ENCODE peak calls at places on chromosomes 5 and 9, in six cellular contexts. One of them, this sample, is unnamed. For H3K27me3 and H3K36me3, the result is how much of the 10 kb centered on the place peaks cover.

GRCh38 chr5:124743534-124744169 is 2.8 kb downstream of the ZNF608 start:
- DNase-seq in tibial artery: no peak
- DNase-seq in PC-9: no peak
- DNase-seq in left ventricle myocardium inferior: no peak
- DNase-seq in PC-3: no peak
- DNase-seq in fibroblast of lung: no peak
- DNase-seq in this sample: no peak

GRCh38 chr5:132027027-132027426 is 15.6 kb upstream of the ACSL6 start:
- DNase-seq in fibroblast of lung: no peak
- DNase-seq in PC-3: no peak
- DNase-seq in left ventricle myocardium inferior: no peak
- DNase-seq in tibial artery: no peak
- DNase-seq in PC-9: no peak
- DNase-seq in this sample: no peak

GRCh38 chr9:77534376-77535057 is 113.6 kb downstream of the GNA14 start:
- DNase-seq in tibial artery: no peak
- DNase-seq in fibroblast of lung: no peak
- DNase-seq in PC-9: no peak
- DNase-seq in left ventricle myocardium inferior: no peak
- DNase-seq in PC-3: no peak
- DNase-seq in this sample: no peak

GRCh38 chr5:128572546-128573339 is 34.7 kb upstream of the FBN2 start:
- DNase-seq in PC-3: peak
- DNase-seq in fibroblast of lung: peak
- DNase-seq in left ventricle myocardium inferior: no peak
- DNase-seq in tibial artery: no peak
- DNase-seq in PC-9: no peak
- DNase-seq in this sample: no peak

GRCh38 chr9:121267689-121268597 is at the start of gene GSN:
- DNase-seq in fibroblast of lung: peak
- DNase-seq in left ventricle myocardium inferior: peak
- DNase-seq in PC-9: peak
- DNase-seq in PC-3: peak
- DNase-seq in tibial artery: peak
- DNase-seq in this sample: peak

GRCh38 chr9:536597-537511 is 304.6 kb upstream of the DMRT1 start:
- DNase-seq in PC-9: no peak
- DNase-seq in tibial artery: no peak
- DNase-seq in left ventricle myocardium inferior: no peak
- DNase-seq in PC-3: no peak
- DNase-seq in fibroblast of lung: no peak
- DNase-seq in this sample: no peak

GRCh38 chr5:157686841-157687554 is 15.7 kb downstream of the C5orf52 start:
- DNase-seq in PC-9: no peak
- DNase-seq in tibial artery: no peak
- DNase-seq in fibroblast of lung: no peak
- DNase-seq in PC-3: no peak
- DNase-seq in left ventricle myocardium inferior: no peak
- DNase-seq in this sample: no peak

GRCh38 chr9:29969856-29970647 is 2396.8 kb upstream of the C9orf72 start:
- DNase-seq in fibroblast of lung: no peak
- DNase-seq in tibial artery: no peak
- DNase-seq in left ventricle myocardium inferior: no peak
- DNase-seq in PC-9: no peak
- DNase-seq in PC-3: no peak
- DNase-seq in this sample: no peak

GRCh38 chr5:139650689-139651501 is 2.7 kb downstream of the CXXC5 start:
- DNase-seq in PC-9: peak
- DNase-seq in tibial artery: peak
- DNase-seq in fibroblast of lung: no peak
- DNase-seq in left ventricle myocardium inferior: peak
- DNase-seq in PC-3: no peak
- DNase-seq in this sample: peak

GRCh38 chr9:15096959-15097358 is 186.7 kb upstream of the FREM1 start:
- DNase-seq in PC-3: peak
- DNase-seq in fibroblast of lung: no peak
- DNase-seq in PC-9: no peak
- DNase-seq in tibial artery: no peak
- DNase-seq in left ventricle myocardium inferior: no peak
- DNase-seq in this sample: no peak

GRCh38 chr5:86337667-86338460 is 279.9 kb upstream of the COX7C start:
- DNase-seq in PC-9: no peak
- DNase-seq in PC-3: no peak
- DNase-seq in tibial artery: peak
- DNase-seq in fibroblast of lung: no peak
- DNase-seq in left ventricle myocardium inferior: no peak
- DNase-seq in this sample: no peak

GRCh38 chr9:2285411-2285810 is 270.3 kb downstream of the SMARCA2 start:
- DNase-seq in PC-3: no peak
- DNase-seq in tibial artery: no peak
- DNase-seq in left ventricle myocardium inferior: no peak
- DNase-seq in PC-9: no peak
- DNase-seq in fibroblast of lung: no peak
- DNase-seq in this sample: no peak

GRCh38 chr5:126851441-126852103 is 74.6 kb downstream of the LMNB1 start:
- DNase-seq in tibial artery: peak
- DNase-seq in PC-9: no peak
- DNase-seq in PC-3: no peak
- DNase-seq in left ventricle myocardium inferior: no peak
- DNase-seq in fibroblast of lung: no peak
- DNase-seq in this sample: no peak

GRCh38 chr5:96999856-97000255 is 64.0 kb downstream of the LNPEP start:
- DNase-seq in left ventricle myocardium inferior: no peak
- DNase-seq in PC-9: no peak
- DNase-seq in PC-3: no peak
- DNase-seq in tibial artery: no peak
- DNase-seq in fibroblast of lung: no peak
- DNase-seq in this sample: no peak

GRCh38 chr5:14908195-14908594 is 36.6 kb upstream of the ANKH start:
- DNase-seq in PC-9: peak
- DNase-seq in left ventricle myocardium inferior: no peak
- DNase-seq in tibial artery: no peak
- DNase-seq in PC-3: peak
- DNase-seq in fibroblast of lung: peak
- DNase-seq in this sample: peak

GRCh38 chr9:132499251-132499650 is 83.2 kb upstream of the BARHL1 start:
- DNase-seq in left ventricle myocardium inferior: no peak
- DNase-seq in tibial artery: no peak
- DNase-seq in PC-3: no peak
- DNase-seq in PC-9: no peak
- DNase-seq in fibroblast of lung: no peak
- DNase-seq in this sample: no peak

GRCh38 chr9:132502480-132502879 is 79.9 kb upstream of the BARHL1 start:
- DNase-seq in tibial artery: no peak
- DNase-seq in fibroblast of lung: no peak
- DNase-seq in left ventricle myocardium inferior: no peak
- DNase-seq in PC-3: no peak
- DNase-seq in PC-9: no peak
- DNase-seq in this sample: no peak

GRCh38 chr9:132500193-132500592 is 82.2 kb upstream of the BARHL1 start:
- DNase-seq in left ventricle myocardium inferior: no peak
- DNase-seq in PC-9: no peak
- DNase-seq in tibial artery: no peak
- DNase-seq in PC-3: no peak
- DNase-seq in fibroblast of lung: no peak
- DNase-seq in this sample: no peak

GRCh38 chr9:132497731-132498130 is 84.7 kb upstream of the BARHL1 start:
- DNase-seq in tibial artery: no peak
- DNase-seq in left ventricle myocardium inferior: no peak
- DNase-seq in PC-9: no peak
- DNase-seq in PC-3: no peak
- DNase-seq in fibroblast of lung: no peak
- DNase-seq in this sample: no peak

GRCh38 chr9:132498811-132499210 is 83.6 kb upstream of the BARHL1 start:
- DNase-seq in left ventricle myocardium inferior: no peak
- DNase-seq in PC-9: no peak
- DNase-seq in fibroblast of lung: no peak
- DNase-seq in tibial artery: no peak
- DNase-seq in PC-3: no peak
- DNase-seq in this sample: no peak
- H3K27me3 ChIP-seq in left ventricle myocardium inferior: under half
- H3K27me3 ChIP-seq in PC-9: half or more
- H3K27me3 ChIP-seq in fibroblast of lung: under half
- H3K27me3 ChIP-seq in tibial artery: half or more
- H3K27me3 ChIP-seq in PC-3: under half
- H3K27me3 ChIP-seq in this sample: under half

DNA sequence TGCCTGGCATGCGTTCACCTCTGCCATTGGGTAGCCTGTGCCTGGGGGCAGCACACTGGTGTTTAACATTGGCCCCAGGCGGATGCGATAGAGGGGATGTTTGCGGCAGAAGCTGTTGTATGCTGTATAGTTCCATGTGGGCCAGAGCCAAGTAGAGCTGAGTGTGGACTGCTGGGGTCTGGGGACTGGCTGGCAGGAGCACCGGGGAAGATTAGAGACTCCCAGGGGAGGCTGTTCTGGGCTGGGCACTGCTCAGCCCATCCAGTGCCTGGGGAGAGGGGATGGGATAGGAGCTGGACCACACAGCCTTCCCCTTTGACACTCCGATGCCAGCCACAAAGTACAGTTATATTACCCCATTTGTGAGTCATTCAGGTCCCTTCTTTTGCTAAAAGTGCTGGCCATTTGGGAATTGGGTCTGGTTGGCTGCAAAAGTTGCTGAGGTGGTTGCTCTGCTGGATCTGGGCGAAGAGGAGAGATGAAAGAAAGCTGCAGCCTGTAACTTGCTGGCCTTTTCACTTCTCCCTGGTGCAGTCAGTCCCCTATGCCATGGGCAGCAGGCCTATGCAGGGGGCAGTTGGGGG is 73.8 kb downstream of the RGS3 start:
- DNase-seq in PC-3: no peak
- DNase-seq in left ventricle myocardium inferior: no peak
- DNase-seq in tibial artery: peak
- DNase-seq in fibroblast of lung: no peak
- DNase-seq in PC-9: no peak
- DNase-seq in this sample: no peak
- H3K4me3 ChIP-seq in PC-3: no peak
- H3K4me3 ChIP-seq in left ventricle myocardium inferior: peak
- H3K4me3 ChIP-seq in tibial artery: no peak
- H3K4me3 ChIP-seq in fibroblast of lung: no peak
- H3K4me3 ChIP-seq in PC-9: no peak
- H3K4me3 ChIP-seq in this sample: no peak

DNA sequence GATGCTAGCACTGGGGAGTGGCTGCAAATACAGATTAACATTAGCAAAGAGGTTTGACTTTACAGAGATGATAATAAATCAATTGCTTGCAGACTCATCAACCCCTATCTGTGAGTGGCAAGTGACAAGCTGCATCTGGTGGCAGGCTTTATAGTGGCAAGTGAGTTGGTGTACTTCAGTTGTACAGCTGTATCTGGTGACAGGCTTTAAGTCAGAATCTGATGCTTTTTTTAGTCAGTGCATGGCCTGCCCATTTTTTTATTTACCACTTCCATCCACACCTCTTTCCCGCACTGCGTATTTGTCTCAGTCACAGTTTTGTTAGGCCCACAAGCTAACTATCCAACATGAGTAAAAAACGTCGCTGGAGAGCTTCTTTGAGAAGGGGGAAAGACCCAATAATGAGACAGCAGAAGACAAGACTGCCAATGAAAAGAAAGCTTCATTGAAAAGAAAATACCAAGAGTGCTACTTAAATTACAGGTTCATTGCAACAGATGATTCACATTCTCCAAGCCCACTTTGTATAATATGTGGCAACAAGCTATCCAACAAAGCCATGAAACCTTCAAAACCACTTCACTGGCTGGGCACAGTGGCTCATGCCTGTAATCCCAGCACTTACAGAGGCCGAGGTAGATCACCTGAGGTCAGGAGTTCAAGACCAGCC is 23.1 kb downstream of the ANP32B start:
- DNase-seq in tibial artery: no peak
- DNase-seq in PC-3: no peak
- DNase-seq in fibroblast of lung: no peak
- DNase-seq in PC-9: no peak
- DNase-seq in left ventricle myocardium inferior: no peak
- DNase-seq in this sample: no peak
- H3K36me3 ChIP-seq in tibial artery: half or more
- H3K36me3 ChIP-seq in PC-3: half or more
- H3K36me3 ChIP-seq in fibroblast of lung: under half
- H3K36me3 ChIP-seq in PC-9: half or more
- H3K36me3 ChIP-seq in left ventricle myocardium inferior: half or more
- H3K36me3 ChIP-seq in this sample: half or more

DNA sequence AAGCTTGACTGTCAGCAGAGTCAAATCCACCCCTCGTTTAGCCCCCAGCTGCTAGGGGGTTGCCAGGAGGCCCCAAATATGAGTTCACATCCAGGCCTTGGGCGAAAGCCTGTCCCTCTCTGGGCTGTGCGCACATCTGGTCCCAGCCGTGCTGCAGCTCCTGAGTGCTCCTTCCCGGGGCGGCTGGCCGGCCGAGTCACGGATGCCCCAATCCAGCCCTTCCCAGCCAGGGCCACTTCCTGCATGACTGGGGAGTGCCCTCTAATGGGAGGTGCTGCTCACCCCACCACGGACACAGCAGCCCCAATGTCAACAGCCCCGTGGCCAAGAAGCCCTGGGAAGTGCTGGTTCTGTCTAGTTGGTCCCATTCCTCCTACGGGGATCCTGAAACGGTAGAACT is 103.5 kb upstream of the FCN2 start:
- DNase-seq in PC-9: no peak
- DNase-seq in left ventricle myocardium inferior: no peak
- DNase-seq in tibial artery: no peak
- DNase-seq in PC-3: no peak
- DNase-seq in fibroblast of lung: no peak
- DNase-seq in this sample: no peak
- H3K27me3 ChIP-seq in PC-9: half or more
- H3K27me3 ChIP-seq in left ventricle myocardium inferior: under half
- H3K27me3 ChIP-seq in tibial artery: under half
- H3K27me3 ChIP-seq in PC-3: under half
- H3K27me3 ChIP-seq in fibroblast of lung: under half
- H3K27me3 ChIP-seq in this sample: under half

DNA sequence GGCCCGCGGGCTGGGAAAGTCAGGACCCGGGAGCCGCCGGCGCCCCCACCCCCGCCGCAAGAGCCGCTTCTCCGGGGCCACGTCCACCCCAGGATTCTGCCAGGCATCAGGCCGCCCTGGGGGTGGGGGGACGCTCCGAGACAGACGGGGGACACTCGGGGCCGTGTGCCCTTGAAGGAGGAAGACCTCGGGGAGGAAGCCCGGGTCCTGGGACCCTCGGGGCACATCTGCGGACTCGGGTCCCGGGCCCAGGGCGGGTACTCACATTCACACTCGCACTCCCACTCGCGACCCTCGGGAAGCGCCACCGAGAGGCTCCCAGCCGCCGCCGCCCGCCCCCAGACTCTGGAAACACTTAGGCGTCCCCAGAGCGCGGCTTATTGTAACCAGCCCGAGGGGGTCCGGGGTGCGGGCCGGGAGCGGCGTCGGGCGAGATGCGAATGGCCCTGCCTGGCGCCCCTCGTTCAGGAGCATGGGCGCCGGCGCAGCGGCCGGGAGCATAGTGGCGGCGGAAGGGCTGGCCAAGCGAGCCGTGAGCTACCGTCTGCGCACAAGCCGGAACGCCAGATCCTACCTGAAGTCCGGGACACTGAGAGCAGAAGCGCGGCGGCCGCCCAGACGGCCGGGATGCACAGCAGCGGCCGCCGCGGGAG is 609 bp downstream of the ROR2 start:
- DNase-seq in PC-3: no peak
- DNase-seq in fibroblast of lung: no peak
- DNase-seq in left ventricle myocardium inferior: no peak
- DNase-seq in PC-9: no peak
- DNase-seq in tibial artery: no peak
- DNase-seq in this sample: peak
- H3K4me3 ChIP-seq in PC-3: no peak
- H3K4me3 ChIP-seq in fibroblast of lung: peak
- H3K4me3 ChIP-seq in left ventricle myocardium inferior: peak
- H3K4me3 ChIP-seq in PC-9: no peak
- H3K4me3 ChIP-seq in tibial artery: peak
- H3K4me3 ChIP-seq in this sample: peak